ENCODE peak calls at places on chromosome 18, in six cellular contexts. A is MM.1S, E is neural progenitor cell, O is SK-N-SH, F is GM23248, D is HCT116. X is an unnamed sample.

GRCh38 chr18:12476955-12477354 is 69.2 kb downstream of the PRELID3A start:
- DNase-seq in D (no peak), O (no peak), E (no peak), A (no peak), F (no peak), X (no peak)

GRCh38 chr18:11163668-11164067 is 14.3 kb upstream of the PIEZO2 start:
- DNase-seq in D (no peak), A (no peak), F (no peak), O (peak), E (peak), X (no peak)

GRCh38 chr18:74388227-74388626 is 68.9 kb downstream of the DIPK1C start:
- DNase-seq in D (no peak), A (no peak), F (no peak), O (no peak), E (no peak), X (no peak)

GRCh38 chr18:48577478-48578190 is 38.8 kb downstream of the CTIF start:
- DNase-seq in D (no peak), E (no peak), A (no peak), O (no peak), F (no peak), X (no peak)

GRCh38 chr18:3456686-3457069 is 6.7 kb downstream of the TGIF1 start:
- DNase-seq in F (no peak), O (no peak), D (no peak), E (no peak), A (no peak), X (peak)

GRCh38 chr18:48222118-48222517 is 187.1 kb downstream of the ZBTB7C start:
- DNase-seq in F (peak), D (no peak), O (peak), E (no peak), A (peak), X (peak)

GRCh38 chr18:74396252-74397204 is 60.6 kb downstream of the DIPK1C start:
- DNase-seq in D (no peak), E (no peak), F (no peak), O (no peak), A (no peak), X (no peak)

GRCh38 chr18:741931-742512 is 29.6 kb upstream of the ENOSF1 start:
- DNase-seq in F (peak), E (peak), D (peak), A (peak), O (peak), X (peak)

GRCh38 chr18:45014047-45014501 is 333.4 kb downstream of the SETBP1 start:
- DNase-seq in F (peak), D (no peak), E (peak), O (peak), A (no peak), X (peak)

GRCh38 chr18:9659499-9660387 is 45.4 kb upstream of the PPP4R1 start:
- DNase-seq in A (no peak), D (no peak), F (no peak), E (no peak), O (no peak), X (no peak)
- TF ChIP-seq EZH2phosphoT487 in A (no peak), D (no peak), F (no peak), E (no peak), O (no peak), X (no peak)

GRCh38 chr18:49955263-49955662 is 141.9 kb upstream of the ACAA2 start:
- DNase-seq in O (no peak), F (no peak), E (no peak), D (no peak), A (no peak), X (no peak)

GRCh38 chr18:49959176-49959575 is 145.8 kb upstream of the ACAA2 start:
- DNase-seq in E (no peak), A (no peak), D (no peak), F (no peak), O (no peak), X (no peak)

GRCh38 chr18:49961271-49961670 is 147.9 kb upstream of the ACAA2 start:
- DNase-seq in F (no peak), E (no peak), O (no peak), D (no peak), A (peak), X (no peak)

GRCh38 chr18:49963217-49963616 is 149.9 kb upstream of the ACAA2 start:
- DNase-seq in O (no peak), F (no peak), A (no peak), E (no peak), D (no peak), X (no peak)

GRCh38 chr18:49960376-49960775 is 147.0 kb upstream of the ACAA2 start:
- DNase-seq in D (no peak), F (no peak), O (no peak), A (no peak), E (no peak), X (no peak)
- H3K9ac ChIP-seq in D (no peak), F (no peak), O (no peak), A (no peak), E (no peak), X (no peak)

GRCh38 chr18:58793361-58793760 is 71.3 kb upstream of the ZNF532 start:
- DNase-seq in F (peak), O (no peak), D (no peak), A (no peak), E (no peak), X (peak)
- TF ChIP-seq EZH2phosphoT487 in F (no peak), O (no peak), D (no peak), A (no peak), E (no peak), X (no peak)

GRCh38 chr18:70330887-70331286 is 42.0 kb downstream of the SOCS6 start:
- DNase-seq in F (no peak), A (no peak), O (no peak), D (no peak), E (no peak), X (no peak)

GRCh38 chr18:70333757-70334156 is 44.9 kb downstream of the SOCS6 start:
- DNase-seq in O (no peak), A (no peak), D (peak), E (no peak), F (peak), X (peak)

GRCh38 chr18:70333316-70333715 is 44.5 kb downstream of the SOCS6 start:
- DNase-seq in F (peak), O (no peak), D (no peak), A (no peak), E (no peak), X (no peak)

GRCh38 chr18:70332694-70333093 is 43.8 kb downstream of the SOCS6 start:
- DNase-seq in D (no peak), E (no peak), A (no peak), O (no peak), F (peak), X (peak)

DNA sequence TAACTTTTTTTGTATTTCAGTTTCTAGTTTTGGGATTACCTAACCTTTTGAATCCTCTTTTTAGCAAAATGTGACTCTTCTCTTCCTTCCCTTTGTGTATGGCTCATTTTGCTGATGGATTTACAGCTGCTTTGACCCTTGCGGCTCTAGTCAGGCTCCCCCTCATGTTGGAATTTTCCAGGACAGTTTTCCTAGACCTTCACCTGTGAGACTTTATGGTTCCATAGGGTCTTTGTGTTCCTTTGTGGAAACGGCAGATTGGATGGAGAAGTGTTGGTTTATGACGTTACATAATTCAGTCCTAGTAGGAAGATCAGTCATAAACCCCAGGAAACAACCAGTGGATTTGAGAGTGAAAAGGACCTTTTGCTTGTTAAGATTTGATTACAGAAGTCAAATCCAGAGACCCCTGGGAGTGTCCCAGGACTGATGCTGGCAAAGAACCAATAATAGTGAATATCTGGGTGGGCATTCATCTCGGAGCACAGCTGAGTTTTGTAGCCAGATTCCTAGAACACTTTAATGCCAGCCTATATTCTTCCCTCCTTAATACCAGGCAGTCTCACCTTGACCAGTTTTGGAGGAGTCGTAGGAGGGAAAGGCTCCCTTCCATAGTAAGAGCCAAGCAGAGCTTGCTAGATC is 42.7 kb downstream of the SOCS6 start:
- DNase-seq in A (no peak), O (no peak), D (no peak), E (no peak), F (no peak), X (no peak)
- H3K9ac ChIP-seq in A (no peak), O (no peak), D (no peak), E (no peak), F (no peak), X (no peak)